ENCODE peak calls at places on chromosomes 6 and 20, in five cellular contexts. X, J, E, I and C are unnamed samples.

GRCh38 chr6:166514196-166514595 is 72.3 kb downstream of the RAMACL start:
- DNase-seq in J (no peak), I (no peak), E (no peak), X (no peak), C (no peak)

GRCh38 chr20:23637282-23638221 is at the start of gene CST3:
- DNase-seq in E (peak), J (peak), X (peak), I (peak), C (peak)

GRCh38 chr6:21198032-21198640 is 395.4 kb upstream of the SOX4 start:
- DNase-seq in J (no peak), I (no peak), E (no peak), X (no peak), C (no peak)

GRCh38 chr6:30570760-30571084 is 520 bp upstream of the ABCF1 start:
- DNase-seq in J (no peak), I (peak), X (no peak), E (no peak), C (no peak)

GRCh38 chr6:41278699-41279405 is 7.6 kb downstream of the TREM1 start:
- DNase-seq in X (peak), J (peak), I (peak), E (peak), C (peak)

GRCh38 chr6:167972193-167972592 is 25.3 kb upstream of the KIF25 start:
- DNase-seq in J (no peak), X (no peak), E (no peak), I (no peak), C (no peak)

GRCh38 chr6:156853733-156854132 is 76.6 kb downstream of the ARID1B start:
- DNase-seq in J (no peak), I (no peak), X (no peak), E (no peak), C (no peak)

GRCh38 chr20:478949-479429 is 16.7 kb upstream of the TBC1D20 start:
- DNase-seq in E (peak), J (no peak), I (peak), X (peak), C (peak)

GRCh38 chr6:18507018-18507415 is 119.9 kb downstream of the RNF144B start:
- DNase-seq in E (no peak), X (no peak), J (no peak), I (no peak), C (no peak)

GRCh38 chr6:97630592-97630991 is 347.6 kb upstream of the MMS22L start:
- DNase-seq in J (no peak), E (peak), X (no peak), I (peak), C (no peak)

GRCh38 chr6:21722488-21722887 is 128.9 kb downstream of the SOX4 start:
- DNase-seq in E (no peak), X (no peak), J (no peak), I (no peak), C (no peak)

GRCh38 chr6:56699066-56699654 is 56.5 kb upstream of the DST start:
- DNase-seq in E (peak), X (no peak), I (peak), J (no peak), C (no peak)

GRCh38 chr6:127516676-127517273 is 2.4 kb downstream of the MTCL3 start:
- DNase-seq in J (no peak), I (peak), X (peak), E (no peak), C (no peak)

GRCh38 chr6:112223070-112223861 is 31.1 kb downstream of the LAMA4 start:
- DNase-seq in I (peak), J (no peak), X (peak), E (peak), C (peak)

GRCh38 chr6:111517965-111518364 is 34.9 kb upstream of the REV3L start:
- DNase-seq in I (no peak), J (no peak), X (no peak), E (no peak), C (no peak)

GRCh38 chr20:46621492-46621891 is 29.8 kb downstream of the SLC13A3 start:
- DNase-seq in I (peak), E (peak), J (no peak), X (peak), C (no peak)

GRCh38 chr6:31350973-31351733 is 5.8 kb downstream of the HLA-B start:
- DNase-seq in J (no peak), X (no peak), I (no peak), E (no peak), C (no peak)

GRCh38 chr6:161434921-161435411 is 161.1 kb upstream of the AGPAT4 start:
- DNase-seq in I (peak), E (peak), J (no peak), X (peak), C (peak)
- H3K4me3 ChIP-seq in I (no peak), E (no peak), J (no peak), X (no peak), C (no peak)

DNA sequence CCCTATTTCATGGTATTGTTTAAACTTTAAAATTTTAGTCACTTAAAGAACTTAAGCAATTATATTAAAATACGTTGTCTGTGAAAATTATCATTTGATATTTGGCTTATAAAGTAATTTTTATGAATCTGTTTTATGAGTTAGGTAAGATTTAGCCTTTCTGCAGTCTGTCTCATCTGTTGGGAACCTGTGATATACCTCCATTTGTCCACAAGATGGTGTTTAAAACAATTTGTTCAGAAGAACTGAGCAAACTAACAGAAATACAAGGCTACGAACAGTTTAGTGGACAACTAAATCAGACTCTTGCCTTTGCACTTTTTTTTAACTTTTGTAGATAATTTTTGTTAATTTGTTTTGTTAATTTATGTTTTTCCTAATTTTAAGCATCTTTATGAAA is 92.4 kb downstream of the COL9A1 start:
- DNase-seq in E (peak), X (no peak), I (peak), J (no peak), C (no peak)
- TF ChIP-seq CTCF in E (peak), X (no peak), I (peak), J (no peak), C (no peak)

DNA sequence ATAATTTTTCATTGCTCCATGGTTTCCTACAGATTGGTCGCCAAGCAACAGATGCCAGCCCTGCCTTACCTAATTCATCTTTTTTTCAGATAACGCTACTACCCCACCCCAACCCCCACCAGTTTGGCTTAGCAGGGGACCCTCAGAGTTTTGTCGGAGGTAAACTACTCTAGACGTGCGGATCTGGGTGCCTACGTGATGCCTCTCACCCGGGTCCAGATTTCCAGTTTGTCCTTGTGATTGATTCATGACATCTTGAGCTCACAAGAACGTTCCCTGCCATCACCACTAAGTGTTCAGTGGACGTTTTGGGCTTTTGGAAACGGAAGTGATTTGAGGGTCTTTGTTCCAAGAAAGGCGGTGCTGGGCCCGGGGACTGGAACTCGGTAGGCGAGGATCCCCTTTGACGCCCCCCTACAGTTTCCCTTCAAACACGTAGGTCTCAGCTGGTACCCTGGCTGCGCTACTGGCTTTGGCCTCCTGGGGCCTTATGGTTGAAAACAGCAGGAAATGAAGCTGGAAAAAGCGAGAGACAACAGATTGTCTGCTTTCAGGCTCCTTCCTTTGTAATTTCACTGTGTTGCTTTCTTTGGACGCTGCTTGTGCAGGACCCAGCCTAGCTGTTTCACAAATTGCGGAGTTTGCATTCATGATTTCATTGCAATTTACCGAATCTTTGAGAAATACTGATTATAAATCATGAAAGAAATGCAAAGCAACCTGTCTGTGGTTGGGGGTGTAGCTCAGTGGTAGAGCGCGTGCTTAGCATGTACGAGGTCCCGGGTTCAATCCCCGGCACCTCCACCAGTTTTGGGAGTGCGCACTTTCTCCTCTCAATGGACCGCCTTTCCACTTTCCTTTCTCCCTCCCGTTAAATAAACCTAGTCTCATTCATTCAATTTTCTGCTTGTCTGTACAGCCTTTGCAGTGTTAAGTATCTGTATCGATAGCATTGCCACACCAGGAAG is 81.0 kb downstream of the GPX5 start:
- DNase-seq in E (peak), X (peak), I (peak), J (no peak), C (peak)
- H3K4me3 ChIP-seq in E (peak), X (peak), I (peak), J (no peak), C (peak)

GRCh38 chr20:22442318-22442717 is 142.1 kb downstream of the FOXA2 start:
- DNase-seq in J (no peak), X (no peak), I (no peak), E (no peak), C (no peak)

GRCh38 chr20:22438346-22438745 is 146.0 kb downstream of the FOXA2 start:
- DNase-seq in J (no peak), X (no peak), E (no peak), I (no peak), C (no peak)

GRCh38 chr20:22437354-22437753 is 147.0 kb downstream of the FOXA2 start:
- DNase-seq in E (no peak), X (no peak), J (no peak), I (no peak), C (no peak)

GRCh38 chr20:22438926-22439325 is 145.4 kb downstream of the FOXA2 start:
- DNase-seq in I (no peak), E (no peak), X (no peak), J (no peak), C (no peak)
- TF ChIP-seq CTCF in I (peak), E (peak), X (no peak), J (no peak), C (no peak)